ENCODE peak calls at places on chromosomes 3 and 15, in four cellular contexts. C is CD4-positive, CD25-positive, alpha-beta regulatory T cell; K is suprapubic skin; S is hepatocyte. N is an unnamed sample. For H3K4me1, the result is how much of the 10 kb centered on the place peaks cover.

GRCh38 chr3:135352213-135352612 is 557.2 kb downstream of the EPHB1 start:
- DNase-seq in C (no peak), K (no peak), S (no peak), N (no peak)

GRCh38 chr15:56128081-56128480 is 115.6 kb downstream of the RFX7 start:
- DNase-seq in C (no peak), K (no peak), S (no peak), N (no peak)

GRCh38 chr3:42094992-42095391 is 3.8 kb downstream of the TRAK1 start:
- DNase-seq in C (no peak), K (peak), S (no peak), N (no peak)

GRCh38 chr3:52831500-52832301 is 1.2 kb upstream of the ITIH4 start:
- DNase-seq in C (no peak), K (no peak), S (peak), N (peak)

GRCh38 chr3:50632450-50632849 is 15.5 kb downstream of the MAPKAPK3 start:
- DNase-seq in C (no peak), K (no peak), S (no peak), N (no peak)

GRCh38 chr15:85533949-85534543 is 153.6 kb downstream of the AKAP13 start:
- DNase-seq in C (no peak), K (no peak), S (no peak), N (no peak)

GRCh38 chr3:66949898-66950297 is 48.2 kb upstream of the KBTBD8 start:
- DNase-seq in C (no peak), K (no peak), S (no peak), N (no peak)

GRCh38 chr3:160678447-160678846 is 1.5 kb downstream of the ARL14 start:
- DNase-seq in C (no peak), K (no peak), S (peak), N (no peak)

GRCh38 chr15:70505411-70505919 is 257.9 kb downstream of the UACA start:
- DNase-seq in C (no peak), K (no peak), S (peak), N (no peak)

DNA sequence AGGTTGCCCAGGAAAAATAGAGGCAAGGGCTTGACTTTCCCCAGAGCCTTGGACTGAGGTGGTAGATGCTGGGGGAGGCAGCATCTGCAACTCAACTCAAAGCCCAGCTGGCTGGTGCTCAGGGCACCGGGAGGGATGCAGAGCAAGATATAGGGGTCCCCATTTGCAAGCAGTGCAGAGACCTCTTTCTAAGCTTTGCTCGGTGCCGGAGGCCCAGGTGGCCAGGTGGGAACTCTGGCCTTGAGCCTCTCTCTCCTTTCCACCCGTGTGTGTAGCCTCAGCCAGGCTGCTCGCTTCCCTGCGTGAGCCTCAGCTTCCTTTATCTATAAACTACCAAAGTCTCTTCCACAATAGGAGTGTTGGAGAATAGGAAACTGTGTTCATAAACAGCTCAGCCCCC is 36.5 kb downstream of the SLC6A6 start:
- DNase-seq in C (no peak), K (no peak), S (no peak), N (no peak)
- H3K4me1 ChIP-seq in C (under half), K (half or more), S (under half), N (under half)

DNA sequence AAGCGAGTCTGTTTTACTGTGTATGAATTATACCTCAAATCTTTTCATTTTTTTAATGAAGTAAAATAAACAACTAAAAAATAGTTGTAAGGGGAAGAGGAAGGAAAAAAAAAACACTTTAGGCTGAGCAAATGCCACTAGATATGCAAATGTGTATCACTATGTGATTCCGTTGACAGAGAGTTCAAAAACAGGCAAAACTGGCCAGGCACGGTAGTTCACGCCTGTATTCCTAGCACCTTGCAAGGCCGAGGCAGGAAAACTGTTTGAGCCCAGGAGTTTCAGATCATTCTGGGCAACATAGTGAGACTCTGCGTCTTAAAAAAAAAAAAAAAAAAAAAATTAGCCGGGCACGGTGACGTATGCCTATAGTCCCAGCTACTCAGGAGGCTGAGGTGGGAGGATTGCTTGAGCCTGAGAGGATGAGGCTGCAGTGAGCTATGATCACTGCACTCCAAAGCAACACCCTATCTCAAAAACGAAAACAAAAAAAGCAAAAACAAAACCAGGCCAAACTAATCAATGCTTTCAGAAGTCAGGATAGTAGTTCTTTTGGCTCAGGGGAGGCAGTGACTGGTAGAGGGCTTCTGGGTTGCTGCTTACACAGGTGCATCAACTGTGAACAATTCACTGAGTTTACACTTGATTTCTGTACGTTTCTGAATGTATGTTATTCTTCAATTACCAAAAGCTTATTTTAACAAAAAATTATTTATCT is 7.4 kb downstream of the PRC1 start:
- DNase-seq in C (no peak), K (no peak), S (no peak), N (no peak)
- H3K4me1 ChIP-seq in C (under half), K (under half), S (under half), N (under half)

GRCh38 chr15:75661779-75662140 is 14.0 kb downstream of the SNX33 start:
- DNase-seq in C (no peak), K (no peak), S (no peak), N (no peak)

GRCh38 chr15:75661041-75661778 is 13.5 kb downstream of the SNX33 start:
- DNase-seq in C (no peak), K (peak), S (peak), N (peak)

GRCh38 chr15:75662823-75663519 is 15.3 kb downstream of the SNX33 start:
- DNase-seq in C (no peak), K (no peak), S (no peak), N (no peak)

GRCh38 chr15:75666823-75667501 is 19.2 kb downstream of the SNX33 start:
- DNase-seq in C (no peak), K (peak), S (peak), N (no peak)

DNA sequence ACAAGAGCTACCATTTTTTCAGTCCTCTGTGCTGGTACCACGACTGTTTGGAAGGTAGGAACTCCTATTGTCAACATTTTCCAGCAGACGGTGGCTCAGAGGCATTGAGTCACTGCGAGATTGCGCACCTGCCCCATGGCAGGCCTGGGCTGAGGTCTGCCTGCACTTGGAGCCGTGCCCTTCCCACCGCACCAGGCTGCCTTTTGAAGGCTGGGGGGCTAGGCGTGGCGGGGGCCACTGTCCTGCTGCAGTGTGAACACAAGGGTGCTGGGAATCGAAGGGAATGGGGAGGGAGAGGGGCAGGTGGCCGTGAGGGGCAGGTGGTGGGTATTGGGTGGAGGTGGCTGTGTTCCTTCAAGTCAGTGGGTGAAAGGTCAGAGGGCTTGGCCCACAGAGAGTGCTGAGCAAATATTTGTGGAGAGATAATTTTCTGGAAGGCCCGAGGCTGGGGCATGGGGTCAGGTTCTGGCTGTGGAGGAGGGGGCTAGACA is 16.3 kb downstream of the SNX33 start:
- DNase-seq in C (no peak), K (no peak), S (peak), N (no peak)
- H3K4me1 ChIP-seq in C (under half), K (half or more), S (half or more), N (under half)

GRCh38 chr15:59069430-59069829 is 35.5 kb upstream of the CCNB2 start:
- DNase-seq in C (no peak), K (no peak), S (no peak), N (no peak)

DNA sequence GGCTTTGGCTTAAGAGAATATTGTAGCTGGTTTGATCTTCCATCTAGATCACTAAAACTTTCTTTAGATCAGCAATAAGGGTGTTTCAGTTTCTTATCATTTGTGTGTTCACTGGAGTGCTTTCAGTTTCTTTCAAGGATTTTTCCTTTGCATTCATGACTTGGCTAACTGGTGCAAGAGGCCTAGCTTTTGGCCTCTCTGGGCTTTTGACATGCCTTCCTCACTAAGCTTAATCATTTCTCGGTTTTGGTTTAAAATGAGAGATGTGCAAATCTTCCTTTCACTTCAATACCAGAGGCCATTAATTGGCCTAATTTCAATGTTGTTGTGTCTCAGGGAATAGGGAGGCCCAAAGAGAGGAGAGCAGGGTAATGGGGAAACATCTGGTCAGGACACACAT is 30.3 kb upstream of the CCNB2 start:
- DNase-seq in C (no peak), K (no peak), S (no peak), N (no peak)
- H3K4me1 ChIP-seq in C (under half), K (under half), S (under half), N (under half)

GRCh38 chr15:52329150-52329549 is 33.5 kb upstream of the MYO5C start:
- DNase-seq in C (no peak), K (no peak), S (no peak), N (no peak)
- H3K4me1 ChIP-seq in C (under half), K (under half), S (under half), N (under half)

GRCh38 chr3:153756816-153757215 is 364.4 kb upstream of the ARHGEF26 start:
- DNase-seq in C (no peak), K (no peak), S (no peak), N (no peak)

GRCh38 chr3:153757839-153758238 is 363.4 kb upstream of the ARHGEF26 start:
- DNase-seq in C (no peak), K (no peak), S (no peak), N (no peak)

GRCh38 chr3:153762411-153763235 is 358.6 kb upstream of the ARHGEF26 start:
- DNase-seq in C (no peak), K (no peak), S (no peak), N (no peak)

GRCh38 chr3:153760952-153761351 is 360.2 kb upstream of the ARHGEF26 start:
- DNase-seq in C (no peak), K (no peak), S (no peak), N (no peak)
- H3K4me1 ChIP-seq in C (under half), K (under half), S (under half), N (under half)

N was measured in tibial nerve.